ENCODE peak calls at places on chromosome 9, in eight cellular contexts. Y is hepatocyte, G is kidney, C is GM23338, P is lower lobe of right lung, N is IMR-90, B is MM.1S, J is ascending aorta. K is an unnamed sample. For H3K36me3, the result is how much of the 10 kb centered on the place peaks cover.

GRCh38 chr9:106932675-106933074 is 69.7 kb downstream of the ZNF462 start:
- DNase-seq in G (no peak), B (no peak), Y (no peak), P (no peak), J (no peak), C (no peak), N (no peak), K (no peak)

GRCh38 chr9:77533678-77534077 is 114.4 kb downstream of the GNA14 start:
- DNase-seq in G (no peak), Y (no peak), B (no peak), N (no peak), C (no peak), J (no peak), P (no peak), K (no peak)

GRCh38 chr9:89319015-89319905 is 960 bp downstream of the SECISBP2 start:
- DNase-seq in C (no peak), J (no peak), G (no peak), P (no peak), Y (no peak), B (no peak), N (no peak), K (no peak)

GRCh38 chr9:32394381-32395049 is 10.1 kb downstream of the ACO1 start:
- DNase-seq in B (no peak), C (no peak), J (no peak), P (no peak), G (no peak), N (peak), Y (no peak), K (peak)

GRCh38 chr9:74570879-74571512 is 73.9 kb downstream of the RORB start:
- DNase-seq in G (no peak), Y (peak), P (no peak), J (no peak), C (peak), N (peak), B (peak), K (peak)

GRCh38 chr9:130143974-130144373 is 28.2 kb upstream of the NCS1 start:
- DNase-seq in J (peak), G (no peak), Y (no peak), B (no peak), P (no peak), C (no peak), N (peak), K (no peak)

GRCh38 chr9:131670247-131670681 is 69.6 kb downstream of the RAPGEF1 start:
- DNase-seq in J (peak), C (no peak), N (no peak), Y (no peak), P (peak), G (no peak), B (no peak), K (no peak)

GRCh38 chr9:90167920-90168319 is 474.7 kb downstream of the DIRAS2 start:
- DNase-seq in N (no peak), G (no peak), C (no peak), Y (no peak), P (no peak), J (no peak), B (no peak), K (no peak)

GRCh38 chr9:116998305-116998704 is 311.2 kb downstream of the TRIM32 start:
- DNase-seq in G (no peak), B (peak), P (no peak), J (no peak), C (peak), N (peak), Y (peak), K (peak)

GRCh38 chr9:127197861-127198430 is 66.6 kb upstream of the GARNL3 start:
- DNase-seq in P (no peak), B (no peak), J (no peak), G (peak), N (peak), C (no peak), Y (no peak), K (no peak)

GRCh38 chr9:20621553-20622329 is 558 bp downstream of the MLLT3 start:
- DNase-seq in P (peak), J (peak), Y (peak), G (peak), C (peak), B (peak), N (peak), K (no peak)

GRCh38 chr9:110842169-110842568 is 173.6 kb downstream of the MUSK start:
- DNase-seq in P (no peak), Y (peak), G (no peak), N (no peak), C (peak), J (no peak), B (no peak), K (peak)

GRCh38 chr9:113990570-113990907 is 87.6 kb downstream of the AMBP start:
- DNase-seq in P (no peak), Y (no peak), C (peak), J (peak), N (no peak), G (peak), B (no peak), K (no peak)

GRCh38 chr9:37910271-37910670 is 6.3 kb upstream of the SLC25A51 start:
- DNase-seq in B (no peak), G (no peak), C (no peak), N (no peak), J (no peak), Y (no peak), P (no peak), K (no peak)

GRCh38 chr9:21244841-21245240 is 5.0 kb upstream of the IFNA14 start:
- DNase-seq in Y (no peak), G (no peak), C (no peak), N (no peak), B (peak), J (no peak), P (no peak), K (no peak)

GRCh38 chr9:111095423-111095822 is 57.2 kb upstream of the LPAR1 start:
- DNase-seq in Y (peak), B (no peak), G (no peak), N (peak), J (no peak), P (no peak), C (peak), K (no peak)

GRCh38 chr9:70594546-70594945 is 180.1 kb upstream of the KLF9 start:
- DNase-seq in G (no peak), B (no peak), Y (no peak), C (no peak), J (no peak), N (no peak), P (no peak), K (no peak)

GRCh38 chr9:78775889-78776288 is 479.0 kb downstream of the PSAT1 start:
- DNase-seq in C (no peak), P (no peak), G (no peak), N (no peak), B (no peak), Y (no peak), J (no peak), K (no peak)

GRCh38 chr9:126489604-126490593 is 123.8 kb upstream of the LMX1B start:
- DNase-seq in N (no peak), B (no peak), C (no peak), P (peak), G (peak), J (no peak), Y (no peak), K (no peak)

GRCh38 chr9:127825319-127826051 is 22.8 kb downstream of the FPGS start:
- DNase-seq in B (no peak), P (peak), Y (peak), N (no peak), C (peak), J (no peak), G (peak), K (no peak)

GRCh38 chr9:95514402-95514801 is 2.4 kb downstream of the PTCH1 start:
- DNase-seq in Y (no peak), B (no peak), C (no peak), P (no peak), J (no peak), N (no peak), G (no peak), K (no peak)

GRCh38 chr9:114484854-114485443 is 20.3 kb downstream of the WHRN start:
- DNase-seq in C (no peak), N (peak), G (no peak), J (no peak), B (peak), Y (no peak), P (no peak), K (peak)

GRCh38 chr9:135371535-135371934 is 108.0 kb upstream of the PPP1R26 start:
- DNase-seq in G (no peak), Y (no peak), P (no peak), N (no peak), J (no peak), C (no peak), B (no peak), K (no peak)

GRCh38 chr9:126705767-126706697 is 92.3 kb downstream of the LMX1B start:
- DNase-seq in P (peak), G (peak), B (peak), C (peak), N (peak), J (peak), Y (peak), K (peak)

GRCh38 chr9:2497666-2498400 is 123.8 kb upstream of the VLDLR start:
- DNase-seq in J (no peak), N (no peak), G (no peak), P (no peak), C (no peak), B (no peak), Y (no peak), K (no peak)

GRCh38 chr9:120383999-120384924 is 195.7 kb downstream of the CDK5RAP2 start:
- DNase-seq in Y (peak), G (no peak), P (no peak), B (no peak), C (peak), J (no peak), N (peak), K (no peak)

GRCh38 chr9:81423589-81424326 is 265.6 kb downstream of the TLE1 start:
- DNase-seq in B (peak), Y (no peak), N (peak), P (no peak), G (no peak), J (no peak), C (no peak), K (no peak)

GRCh38 chr9:98253563-98253962 is 1.9 kb downstream of the TBC1D2 start:
- DNase-seq in P (no peak), Y (no peak), B (no peak), G (no peak), J (no peak), C (no peak), N (no peak), K (peak)

GRCh38 chr9:129648092-129648763 is 6.3 kb upstream of the ASB6 start:
- DNase-seq in G (no peak), C (no peak), N (no peak), B (no peak), J (peak), P (no peak), Y (no peak), K (no peak)

GRCh38 chr9:3028535-3028934 is 184.6 kb upstream of the PUM3 start:
- DNase-seq in N (no peak), Y (no peak), P (no peak), B (no peak), J (no peak), G (no peak), C (no peak), K (no peak)

GRCh38 chr9:99822596-99823391 is 1.1 kb downstream of the NR4A3 start:
- DNase-seq in N (peak), C (peak), P (peak), G (peak), Y (peak), B (peak), J (peak), K (no peak)
- TF ChIP-seq CTCF in N (no peak), C (no peak), P (no peak), G (no peak), Y (no peak), B (no peak), J (no peak), K (no peak)

GRCh38 chr9:88310310-88310980 is 77.8 kb upstream of the SPIN1 start:
- DNase-seq in J (no peak), G (no peak), N (peak), Y (no peak), C (peak), P (no peak), B (no peak), K (no peak)

GRCh38 chr9:88312517-88313103 is 75.6 kb upstream of the SPIN1 start:
- DNase-seq in C (no peak), J (no peak), P (no peak), Y (no peak), N (no peak), G (no peak), B (no peak), K (no peak)

GRCh38 chr9:88308831-88309230 is 79.4 kb upstream of the SPIN1 start:
- DNase-seq in B (no peak), G (no peak), J (no peak), C (no peak), P (no peak), N (no peak), Y (no peak), K (no peak)

GRCh38 chr9:88313364-88314220 is 74.7 kb upstream of the SPIN1 start:
- DNase-seq in N (no peak), Y (no peak), J (no peak), B (no peak), C (peak), G (no peak), P (no peak), K (no peak)

GRCh38 chr9:88312070-88312469 is 76.2 kb upstream of the SPIN1 start:
- DNase-seq in J (no peak), P (no peak), G (no peak), C (no peak), B (no peak), N (no peak), Y (no peak), K (no peak)
- H3K36me3 ChIP-seq in J (under half), P (under half), G (under half), C (under half), B (under half), N (under half), Y (under half), K (under half)

GRCh38 chr9:105651806-105652205 is 10.5 kb upstream of the TAL2 start:
- DNase-seq in B (no peak), P (no peak), N (no peak), C (peak), J (no peak), G (no peak), Y (no peak), K (no peak)

GRCh38 chr9:105661011-105661410 is 1.2 kb upstream of the TAL2 start:
- DNase-seq in C (no peak), P (no peak), J (no peak), B (no peak), Y (no peak), G (no peak), N (no peak), K (no peak)

GRCh38 chr9:105658351-105658750 is 3.9 kb upstream of the TAL2 start:
- DNase-seq in B (no peak), Y (no peak), G (no peak), J (no peak), P (no peak), C (no peak), N (no peak), K (no peak)

DNA sequence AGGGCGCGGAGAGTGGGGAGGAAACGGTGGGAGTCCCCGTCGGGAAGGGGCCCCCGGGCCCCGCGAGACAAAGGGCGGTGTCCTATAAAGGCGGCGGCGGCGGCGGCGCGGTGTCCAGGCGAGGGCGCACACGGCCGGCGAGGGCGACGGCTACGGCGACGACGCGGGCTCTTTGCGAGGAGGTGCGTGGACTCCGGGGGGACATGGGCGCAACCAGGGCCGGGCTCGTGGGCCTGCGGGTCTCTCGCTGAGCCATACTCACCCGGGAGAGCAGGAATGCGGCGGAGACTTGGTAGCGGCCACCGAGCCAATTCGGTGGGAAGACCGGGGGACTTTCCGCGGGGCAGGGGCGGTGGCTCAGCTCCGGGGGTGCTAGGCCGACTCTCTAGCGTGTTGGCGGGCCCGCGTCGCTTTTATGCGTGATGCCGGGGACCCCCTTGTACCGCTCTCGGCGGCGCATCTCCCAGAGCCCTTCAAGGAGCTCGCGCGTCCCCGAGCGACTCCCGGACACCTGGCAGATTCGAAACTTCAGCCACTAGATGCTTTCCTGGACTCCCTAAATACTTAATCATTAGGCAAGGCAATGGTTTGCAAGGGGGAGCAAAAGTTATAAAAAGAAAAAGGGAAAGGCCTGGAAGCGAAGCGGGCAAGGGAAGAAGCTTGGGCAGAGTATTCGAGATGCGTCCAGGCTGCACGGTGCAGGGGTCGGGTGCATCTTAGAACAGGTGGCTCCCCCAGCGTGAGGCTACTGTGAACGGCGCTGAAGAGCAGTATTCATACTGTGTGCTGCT is 5.9 kb upstream of the TAL2 start:
- DNase-seq in Y (peak), N (no peak), B (peak), C (peak), J (no peak), G (peak), P (no peak), K (no peak)
- TF ChIP-seq CTCF in Y (peak), N (peak), B (peak), C (peak), J (no peak), G (peak), P (peak), K (peak)

GRCh38 chr9:133106511-133107244 is 14.4 kb downstream of the RALGDS start:
- DNase-seq in N (no peak), Y (no peak), P (peak), C (no peak), B (no peak), G (peak), J (peak), K (no peak)
- H3K36me3 ChIP-seq in N (half or more), Y (under half), P (half or more), C (under half), B (under half), G (under half), J (half or more), K (half or more)

DNA sequence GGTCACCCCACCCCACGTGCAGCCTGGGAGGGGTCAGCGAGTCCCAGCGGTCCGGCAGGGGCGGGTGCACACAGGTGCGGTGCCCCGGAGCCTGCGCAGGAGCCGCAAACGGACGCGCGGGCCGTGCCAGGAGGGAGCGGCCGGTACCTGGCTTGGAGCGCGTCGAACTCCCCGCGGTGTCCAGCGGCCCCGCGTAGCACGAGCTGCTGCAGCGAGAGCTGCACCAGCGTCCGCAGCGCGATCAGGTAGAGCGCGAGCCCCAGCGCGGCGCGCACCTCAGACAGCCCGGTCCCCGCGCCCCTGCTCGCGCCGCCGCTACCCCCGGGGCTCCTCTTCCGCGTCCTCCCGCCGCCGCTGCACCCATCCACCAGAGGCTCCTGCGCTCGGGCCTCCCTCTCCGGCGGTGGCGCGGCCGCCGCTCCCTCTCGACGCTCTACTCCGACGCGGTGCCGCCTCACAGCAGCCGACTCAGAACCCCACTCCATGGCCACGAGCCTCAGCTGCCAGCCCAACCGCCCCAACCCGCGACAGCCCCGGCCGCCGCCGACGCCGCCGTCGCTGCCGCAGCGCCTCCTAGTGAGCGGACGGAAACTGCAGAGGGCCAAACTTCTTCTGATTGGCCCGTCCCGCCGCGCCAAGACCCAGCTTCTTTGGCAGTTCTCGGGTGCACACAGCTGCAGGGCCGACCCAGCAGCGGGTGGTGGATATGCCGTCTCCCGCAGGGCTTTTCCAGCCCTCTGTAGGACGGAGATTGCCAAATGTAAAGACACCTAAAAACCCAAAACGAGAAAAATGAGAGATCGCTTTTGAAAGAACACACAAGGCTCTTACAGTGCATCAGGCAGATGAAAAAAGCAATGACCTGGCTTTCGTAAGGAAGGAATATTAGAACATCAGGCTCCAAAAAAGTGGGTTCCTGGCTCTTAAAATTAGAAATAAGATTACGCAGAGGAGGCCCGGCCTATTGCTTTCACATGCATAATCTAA is at the start of gene ERMP1:
- DNase-seq in N (peak), B (peak), G (peak), C (peak), P (peak), Y (peak), J (peak), K (peak)
- TF ChIP-seq CTCF in N (peak), B (peak), G (peak), C (peak), P (peak), Y (peak), J (peak), K (peak)

DNA sequence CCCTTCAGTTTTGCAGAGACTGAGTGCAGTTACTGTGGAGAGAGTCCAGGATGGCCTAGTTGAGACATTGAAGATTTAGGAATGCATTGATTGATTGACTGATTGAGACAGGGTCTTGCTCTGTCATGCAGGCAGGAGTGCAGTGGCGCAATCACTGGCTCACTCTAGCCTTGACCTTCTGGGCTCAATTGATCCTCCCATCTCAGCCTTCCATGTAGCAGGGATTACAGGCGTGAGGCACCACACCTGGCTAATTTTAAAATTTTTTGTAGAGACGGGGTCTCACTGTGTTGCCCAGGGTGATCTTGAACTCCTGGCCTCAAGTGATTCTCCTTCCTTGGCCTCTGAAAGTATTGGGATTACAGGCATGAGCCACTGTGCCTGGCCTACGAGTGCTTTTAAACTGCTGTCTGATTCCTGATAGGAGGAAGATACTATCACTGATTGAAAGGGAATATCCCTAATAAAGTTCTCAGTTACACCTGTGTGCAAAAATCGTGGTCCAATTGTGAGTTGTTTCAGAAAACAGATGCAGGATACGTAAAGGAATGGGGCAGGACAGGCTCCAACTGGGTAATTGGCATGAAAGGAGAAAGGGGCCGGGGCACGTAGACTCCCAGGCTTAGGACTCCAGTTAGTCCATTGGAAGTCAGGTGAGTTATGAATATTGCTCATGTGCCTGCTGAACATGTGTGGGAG is 87.5 kb downstream of the KDM4C start:
- DNase-seq in B (no peak), C (no peak), Y (no peak), G (no peak), N (no peak), P (no peak), J (no peak), K (no peak)
- H3K36me3 ChIP-seq in B (under half), C (under half), Y (under half), G (under half), N (under half), P (under half), J (under half), K (under half)

GRCh38 chr9:36336511-36336910 is 63.6 kb downstream of the RNF38 start:
- DNase-seq in C (no peak), Y (no peak), N (no peak), P (no peak), B (peak), J (no peak), G (no peak), K (peak)
- TF ChIP-seq CTCF in C (no peak), Y (no peak), N (no peak), P (no peak), B (no peak), J (no peak), G (no peak), K (no peak)

K was measured in bronchial epithelial cell.